ENCODE peak calls at places on chromosomes 13 and 19, in eight cellular contexts. B is ELF-1; F is GOT3; M is stimulated activated CD8-positive, alpha-beta memory T cell treated with anti-CD3 and anti-CD28 coated beads, Interleukin-7, amount 100 ng/mL, for 24 hours; C is skeletal muscle cell; E is CD8-positive, alpha-beta T cell; N is activated CD4-positive, alpha-beta T cell treated with anti-CD3 and anti-CD28 coated beads, Interleukin-2, amount 10 ng/mL, durations not matched to agents 7 days and 5 days; Q is astrocyte. D is an unnamed sample.

GRCh38 chr19:5101871-5102270 is 133.0 kb downstream of the KDM4B start:
- DNase-seq in B (no peak), M (no peak), Q (no peak), E (no peak), N (no peak), F (no peak), C (no peak), D (no peak)

GRCh38 chr13:49897713-49898112 is 38.4 kb downstream of the SPRYD7 start:
- DNase-seq in Q (no peak), B (no peak), N (no peak), C (no peak), M (no peak), E (no peak), F (no peak), D (no peak)

GRCh38 chr13:30466358-30466714 is 600 bp upstream of the HMGB1 start:
- DNase-seq in M (no peak), B (no peak), E (no peak), C (no peak), F (no peak), Q (peak), N (peak), D (peak)

GRCh38 chr13:89307278-89307677 is 1636.1 kb downstream of the SLITRK5 start:
- DNase-seq in B (no peak), E (no peak), F (no peak), N (no peak), M (no peak), C (no peak), Q (no peak), D (no peak)

GRCh38 chr13:112735791-112736190 is 46.0 kb downstream of the ATP11A start:
- DNase-seq in E (no peak), M (no peak), C (no peak), B (no peak), N (no peak), F (no peak), Q (no peak), D (no peak)

GRCh38 chr13:21297452-21297851 is 121.0 kb downstream of the MRPL57 start:
- DNase-seq in F (no peak), M (no peak), E (no peak), C (no peak), N (no peak), B (no peak), Q (no peak), D (no peak)

GRCh38 chr19:29812080-29812880 is 489 bp downstream of the CCNE1 start:
- DNase-seq in Q (no peak), E (no peak), N (peak), M (no peak), C (no peak), B (no peak), F (no peak), D (peak)

GRCh38 chr13:33722216-33722900 is 95.6 kb upstream of the RFC3 start:
- DNase-seq in M (no peak), B (no peak), E (no peak), F (no peak), C (no peak), N (no peak), Q (no peak), D (no peak)

GRCh38 chr19:45171211-45171623 is 6.8 kb downstream of the TRAPPC6A start:
- DNase-seq in N (peak), Q (no peak), F (no peak), C (no peak), B (no peak), M (no peak), E (peak), D (peak)

GRCh38 chr19:47564081-47564480 is 8.9 kb downstream of the ZNF541 start:
- DNase-seq in F (no peak), B (no peak), C (no peak), M (no peak), N (no peak), Q (no peak), E (no peak), D (no peak)

D was measured in activated CD4-positive, alpha-beta memory T cell treated with anti-CD3 and anti-CD28 coated beads for 36 hours.